ENCODE peak calls at places on chromosomes 6 and 20, in five cellular contexts. K, T, V, O and I are unnamed samples.

GRCh38 chr20:55143605-55144004 is 668.2 kb downstream of the DOK5 start:
- DNase-seq in V (no peak), K (no peak), O (no peak), T (no peak), I (no peak)

GRCh38 chr6:27891300-27891913 is 20.8 kb downstream of the OR2B2 start:
- DNase-seq in V (no peak), T (no peak), O (no peak), K (no peak), I (no peak)

GRCh38 chr6:5866547-5867051 is 140.1 kb downstream of the NRN1 start:
- DNase-seq in K (no peak), T (no peak), V (no peak), O (peak; percentile 17), I (no peak)

GRCh38 chr6:18155273-18155863 is at the start of gene KDM1B:
- DNase-seq in K (peak; percentile 98), V (peak; percentile 97), T (no peak), O (peak; percentile 99), I (peak; percentile 98)

GRCh38 chr6:147504848-147505247 is 3.6 kb upstream of the SAMD5 start:
- DNase-seq in V (no peak), K (no peak), O (no peak), T (no peak), I (no peak)

GRCh38 chr6:113994934-113995342 is 24.0 kb upstream of the HDAC2 start:
- DNase-seq in K (no peak), V (no peak), O (peak; percentile 67), T (peak; percentile 42), I (peak; percentile 50)

GRCh38 chr6:30357678-30358339 is 12.9 kb downstream of the RPP21 start:
- DNase-seq in T (peak; percentile 68), V (peak; percentile 46), K (no peak), O (peak; percentile 60), I (peak; percentile 92)

GRCh38 chr6:84065718-84066290 is 32.2 kb downstream of the MRAP2 start:
- DNase-seq in O (no peak), K (no peak), T (no peak), V (no peak), I (no peak)

GRCh38 chr20:36571564-36572504 is 1.6 kb upstream of the TGIF2 start:
- DNase-seq in K (no peak), T (peak; percentile 50), O (no peak), V (no peak), I (peak; percentile 38)

GRCh38 chr20:38303908-38304379 is at the start of gene BPI:
- DNase-seq in V (no peak), K (peak; percentile 27), T (no peak), O (no peak), I (no peak)

GRCh38 chr20:37881601-37882343 is 21.2 kb upstream of the VSTM2L start:
- DNase-seq in K (no peak), T (no peak), V (no peak), O (no peak), I (no peak)